ENCODE peak calls at places on chromosomes 7 and 10, in nine cellular contexts. C, N, I, J, X, W, R, A and V are unnamed samples.

GRCh38 chr10:127055263-127055662 is 141.1 kb downstream of the INSYN2A start:
- DNase-seq in J (no peak), X (no peak), C (no peak), W (no peak), I (no peak), R (no peak), N (no peak), A (no peak), V (no peak)

GRCh38 chr7:142782922-142783900 is 12.4 kb downstream of the PRSS2 start:
- DNase-seq in C (peak), N (peak), W (peak), R (peak), A (peak), J (peak), X (peak), I (peak), V (peak)

GRCh38 chr7:150405584-150406310 is 26.6 kb downstream of the ZNF775 start:
- DNase-seq in W (no peak), X (no peak), N (no peak), C (no peak), A (no peak), J (no peak), I (peak), R (peak), V (no peak)

GRCh38 chr10:118501637-118502440 is 93.6 kb downstream of the PRLHR start:
- DNase-seq in A (no peak), W (peak), I (no peak), J (no peak), X (no peak), C (no peak), R (peak), N (peak), V (peak)

GRCh38 chr10:97916586-97916985 is 66.9 kb downstream of the GOLGA7B start:
- DNase-seq in I (no peak), A (no peak), J (no peak), X (peak), N (peak), W (no peak), C (no peak), R (peak), V (no peak)

GRCh38 chr7:117862378-117862777 is 10.9 kb downstream of the CTTNBP2 start:
- DNase-seq in C (no peak), I (no peak), A (no peak), X (no peak), J (no peak), R (no peak), N (no peak), W (no peak), V (no peak)

GRCh38 chr7:155381852-155382801 is 75.8 kb upstream of the EN2 start:
- DNase-seq in J (no peak), N (no peak), W (no peak), I (no peak), X (no peak), R (no peak), C (no peak), A (no peak), V (no peak)

GRCh38 chr7:41047789-41048191 is 655.1 kb downstream of the INHBA start:
- DNase-seq in J (no peak), C (no peak), W (peak), X (no peak), R (no peak), A (no peak), N (peak), I (no peak), V (no peak)

GRCh38 chr7:27889800-27890199 is 149.8 kb downstream of the TAX1BP1 start:
- DNase-seq in J (no peak), C (no peak), W (no peak), I (no peak), X (no peak), A (no peak), N (no peak), R (no peak), V (no peak)

GRCh38 chr7:96440328-96440727 is 118.4 kb upstream of the SLC25A13 start:
- DNase-seq in N (no peak), A (no peak), X (no peak), I (no peak), R (no peak), W (no peak), J (no peak), C (no peak), V (no peak)

GRCh38 chr7:77734590-77735421 is 38.5 kb downstream of the RSBN1L start:
- DNase-seq in R (no peak), I (no peak), W (peak), N (peak), C (no peak), X (no peak), A (no peak), J (no peak), V (no peak)

GRCh38 chr10:70048309-70048708 is 4.3 kb upstream of the MACROH2A2 start:
- DNase-seq in W (no peak), N (no peak), J (no peak), C (no peak), A (no peak), I (no peak), X (no peak), R (no peak), V (no peak)

GRCh38 chr10:65769828-65770227 is 1156.0 kb upstream of the LRRTM3 start:
- DNase-seq in N (no peak), I (no peak), C (no peak), A (no peak), J (no peak), W (no peak), R (no peak), X (no peak), V (no peak)

GRCh38 chr7:82609746-82610145 is 166.2 kb upstream of the CACNA2D1 start:
- DNase-seq in X (no peak), C (no peak), J (no peak), N (no peak), I (no peak), R (no peak), A (no peak), W (no peak), V (no peak)

GRCh38 chr7:73427902-73428696 is 5.5 kb upstream of the FZD9 start:
- DNase-seq in N (no peak), J (no peak), I (no peak), R (no peak), X (no peak), W (no peak), C (no peak), A (no peak), V (no peak)

GRCh38 chr7:47069385-47070076 is 512.4 kb downstream of the TNS3 start:
- DNase-seq in J (no peak), R (no peak), W (no peak), N (no peak), X (no peak), I (no peak), C (no peak), A (no peak), V (no peak)

GRCh38 chr7:141225916-141226618 is 152.2 kb downstream of the TMEM178B start:
- DNase-seq in J (no peak), R (no peak), N (no peak), C (no peak), W (peak), A (no peak), X (no peak), I (no peak), V (no peak)

GRCh38 chr7:18475488-18475887 is 20.1 kb upstream of the HDAC9 start:
- DNase-seq in X (no peak), C (no peak), W (peak), A (no peak), R (no peak), N (no peak), J (no peak), I (no peak), V (no peak)

GRCh38 chr7:93279541-93279940 is 47.4 kb downstream of the VPS50 start:
- DNase-seq in W (peak), X (no peak), A (no peak), J (no peak), I (no peak), N (peak), C (no peak), R (no peak), V (no peak)

GRCh38 chr7:86664991-86665390 is 21.3 kb downstream of the GRM3 start:
- DNase-seq in R (no peak), W (no peak), A (no peak), X (no peak), N (no peak), C (no peak), I (no peak), J (no peak), V (no peak)

GRCh38 chr10:7593068-7593467 is 73.7 kb downstream of the ITIH5 start:
- DNase-seq in A (no peak), W (no peak), I (no peak), R (no peak), J (no peak), N (no peak), C (no peak), X (no peak), V (no peak)

GRCh38 chr7:51949726-51950644 is 633.4 kb upstream of the COBL start:
- DNase-seq in J (no peak), A (no peak), I (no peak), W (no peak), R (peak), C (no peak), X (no peak), N (no peak), V (no peak)

GRCh38 chr7:47600199-47601118 is 18.5 kb upstream of the TNS3 start:
- DNase-seq in A (no peak), I (no peak), R (peak), C (no peak), W (peak), J (no peak), X (no peak), N (peak), V (no peak)

GRCh38 chr10:128036011-128036615 is 90.1 kb downstream of the MKI67 start:
- DNase-seq in C (no peak), A (no peak), R (no peak), I (no peak), J (no peak), W (no peak), X (no peak), N (no peak), V (no peak)

GRCh38 chr7:3399858-3400257 is 98.8 kb downstream of the SDK1 start:
- DNase-seq in J (no peak), C (no peak), X (no peak), A (peak), W (peak), I (no peak), R (peak), N (peak), V (no peak)

GRCh38 chr10:86102446-86102845 is 264.1 kb downstream of the GRID1 start:
- DNase-seq in I (no peak), X (no peak), J (no peak), C (no peak), R (no peak), N (no peak), A (no peak), W (no peak), V (no peak)

GRCh38 chr10:8568401-8568800 is 513.9 kb downstream of the GATA3 start:
- DNase-seq in I (no peak), W (no peak), A (no peak), N (no peak), J (no peak), X (no peak), R (no peak), C (no peak), V (no peak)

GRCh38 chr10:4018054-4018511 is 233.1 kb upstream of the KLF6 start:
- DNase-seq in W (peak), R (no peak), J (no peak), C (no peak), X (no peak), N (no peak), I (no peak), A (no peak), V (no peak)

GRCh38 chr10:89206402-89207180 is 526 bp downstream of the CH25H start:
- DNase-seq in J (no peak), R (peak), X (no peak), A (no peak), C (peak), I (peak), W (peak), N (peak), V (no peak)

GRCh38 chr10:77401681-77402080 is 235.9 kb downstream of the KCNMA1 start:
- DNase-seq in R (no peak), W (no peak), J (no peak), C (no peak), A (no peak), I (no peak), X (no peak), N (no peak), V (no peak)